ENCODE peak calls at places on chromosomes 6 and 20, in four cellular contexts. J is GM23338, O is stomach, B is AG04450. N is an unnamed sample.

GRCh38 chr20:40948352-40949267 is 80.0 kb upstream of the TOP1 start:
- DNase-seq in J (no peak), O (no peak), B (no peak), N (no peak)

GRCh38 chr6:55528624-55529023 is 50.4 kb downstream of the HMGCLL1 start:
- DNase-seq in J (peak), O (no peak), B (peak), N (no peak)

GRCh38 chr20:1185316-1185741 is 548 bp upstream of the TMEM74B start:
- DNase-seq in J (peak), O (no peak), B (no peak), N (no peak)

GRCh38 chr6:44504321-44504761 is 116.8 kb downstream of the CDC5L start:
- DNase-seq in J (no peak), O (no peak), B (no peak), N (peak)

GRCh38 chr6:5981274-5982026 is 25.3 kb downstream of the NRN1 start:
- DNase-seq in J (no peak), O (no peak), B (no peak), N (no peak)

GRCh38 chr6:35370124-35370741 is 27.9 kb downstream of the PPARD start:
- DNase-seq in J (no peak), O (peak), B (peak), N (peak)

GRCh38 chr6:143059616-143060353 is 904 bp upstream of the AIG1 start:
- DNase-seq in J (peak), O (no peak), B (peak), N (peak)

GRCh38 chr6:161414180-161414579 is 140.3 kb upstream of the AGPAT4 start:
- DNase-seq in J (no peak), O (no peak), B (no peak), N (no peak)

GRCh38 chr6:23244300-23244699 is 674.9 kb downstream of the HDGFL1 start:
- DNase-seq in J (no peak), O (no peak), B (peak), N (peak)

GRCh38 chr6:161300823-161301222 is 27.0 kb upstream of the AGPAT4 start:
- DNase-seq in J (no peak), O (no peak), B (no peak), N (no peak)

GRCh38 chr20:4234664-4235063 is 219.3 kb upstream of the RNF24 start:
- DNase-seq in J (no peak), O (no peak), B (no peak), N (no peak)

GRCh38 chr20:48847498-48848205 is 19.9 kb upstream of the PREX1 start:
- DNase-seq in J (no peak), O (no peak), B (no peak), N (no peak)

GRCh38 chr6:3620937-3621336 is 130.6 kb downstream of the PXDC1 start:
- DNase-seq in J (no peak), O (no peak), B (no peak), N (no peak)

GRCh38 chr6:166112580-166112979 is 55.1 kb downstream of the TBXT start:
- DNase-seq in J (no peak), O (no peak), B (no peak), N (no peak)

GRCh38 chr20:61925555-61926252 is 140.0 kb downstream of the TAF4 start:
- DNase-seq in J (no peak), O (no peak), B (peak), N (no peak)

GRCh38 chr6:1893470-1894130 is 283.9 kb downstream of the FOXC1 start:
- DNase-seq in J (peak), O (no peak), B (no peak), N (no peak)

GRCh38 chr20:49287555-49288249 is 9.8 kb upstream of the ZNFX1 start:
- DNase-seq in J (no peak), O (no peak), B (no peak), N (no peak)

GRCh38 chr20:58910473-58910872 is 58.0 kb downstream of the GNAS start:
- DNase-seq in J (no peak), O (no peak), B (no peak), N (no peak)

GRCh38 chr6:11258260-11259237 is 26.1 kb upstream of the NEDD9 start:
- DNase-seq in J (no peak), O (no peak), B (no peak), N (no peak)

GRCh38 chr6:125623085-125623484 is 126.3 kb upstream of the HEY2 start:
- DNase-seq in J (peak), O (no peak), B (no peak), N (no peak)

GRCh38 chr6:64727075-64727474 is 980.0 kb downstream of the EYS start:
- DNase-seq in J (no peak), O (no peak), B (no peak), N (no peak)

GRCh38 chr20:31747640-31748039 is 8.6 kb downstream of the TPX2 start:
- DNase-seq in J (no peak), O (no peak), B (no peak), N (no peak)

GRCh38 chr20:63775096-63775978 is 35.8 kb downstream of the SLC2A4RG start:
- DNase-seq in J (peak), O (no peak), B (no peak), N (no peak)

GRCh38 chr6:82015526-82015925 is 232.0 kb downstream of the IBTK start:
- DNase-seq in J (no peak), O (no peak), B (no peak), N (no peak)

GRCh38 chr20:50519036-50519780 is 9.0 kb downstream of the PTPN1 start:
- DNase-seq in J (no peak), O (no peak), B (no peak), N (no peak)

GRCh38 chr6:38346291-38347079 is 293.2 kb downstream of the BTBD9 start:
- DNase-seq in J (peak), O (no peak), B (peak), N (peak)

GRCh38 chr20:36644032-36644712 is 1.8 kb downstream of the SLA2 start:
- DNase-seq in J (no peak), O (no peak), B (no peak), N (no peak)

GRCh38 chr6:45697605-45698004 is 318.1 kb downstream of the CLIC5 start:
- DNase-seq in J (no peak), O (no peak), B (peak), N (peak)

GRCh38 chr6:7461416-7461815 is 71.8 kb downstream of the RIOK1 start:
- DNase-seq in J (no peak), O (no peak), B (no peak), N (no peak)

GRCh38 chr20:10605547-10606195 is 68.1 kb downstream of the JAG1 start:
- DNase-seq in J (no peak), O (no peak), B (no peak), N (no peak)

GRCh38 chr6:33755070-33755869 is 8.6 kb upstream of the IP6K3 start:
- DNase-seq in J (no peak), O (no peak), B (no peak), N (no peak)

GRCh38 chr6:109117346-109118035 is 22.2 kb downstream of the CEP57L1 start:
- DNase-seq in J (no peak), O (no peak), B (no peak), N (no peak)

GRCh38 chr6:17103715-17104114 is 1.9 kb downstream of the STMND1 start:
- DNase-seq in J (peak), O (no peak), B (no peak), N (no peak)
- TF ChIP-seq CTCF in J (peak), O (no peak), B (peak), N (no peak)

GRCh38 chr6:134523903-134524302 is 206.0 kb upstream of the SGK1 start:
- DNase-seq in J (no peak), O (no peak), B (no peak), N (no peak)
- TF ChIP-seq CTCF in J (no peak), O (no peak), B (no peak), N (no peak)

GRCh38 chr6:152669894-152670293 is 27.8 kb upstream of the MYCT1 start:
- DNase-seq in J (peak), O (no peak), B (no peak), N (peak)
- TF ChIP-seq CTCF in J (peak), O (no peak), B (peak), N (peak)

DNA sequence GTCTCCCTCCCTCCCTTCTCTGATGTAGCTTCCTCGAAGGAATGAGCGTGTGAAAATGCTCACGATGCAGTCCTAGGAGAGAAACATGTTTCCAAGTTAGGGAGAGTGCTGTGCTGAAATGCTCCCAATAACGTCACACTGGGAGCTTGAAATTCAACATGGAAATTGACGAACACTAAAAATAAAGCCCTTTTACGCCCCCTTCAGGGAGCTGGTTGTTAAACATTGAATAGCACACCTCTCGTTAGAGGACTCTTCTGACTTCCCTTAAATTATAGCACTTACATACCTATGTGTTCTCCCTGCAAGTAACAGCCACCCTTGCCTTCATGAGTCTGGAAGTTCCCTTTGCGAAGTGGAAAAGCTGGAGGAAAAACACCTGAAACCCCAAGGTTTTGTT is 88.6 kb downstream of the BFSP1 start:
- DNase-seq in J (peak), O (no peak), B (no peak), N (no peak)
- TF ChIP-seq CTCF in J (peak), O (no peak), B (no peak), N (peak)

GRCh38 chr6:32153252-32153834 is 598 bp upstream of the PPT2 start:
- DNase-seq in J (peak), O (peak), B (no peak), N (no peak)
- TF ChIP-seq CTCF in J (peak), O (no peak), B (peak), N (peak)